ENCODE peak calls at places on chromosomes 4 and X, in seven cellular contexts. D is stomach, T is IMR-90, O is H1, L is sigmoid colon, S is right lobe of liver, G is breast epithelium. X is an unnamed sample.

GRCh38 chrX:20378291-20378920 is 111.7 kb upstream of the RPS6KA3 start:
- DNase-seq in L (no peak), S (no peak), T (peak; percentile 31), O (no peak), G (no peak), D (no peak), X (no peak)

GRCh38 chrX:64338296-64338695 is 57.0 kb downstream of the MTMR8 start:
- DNase-seq in G (no peak), L (no peak), T (no peak), S (no peak), D (no peak), O (no peak), X (no peak)

GRCh38 chrX:85611926-85612325 is 232.5 kb upstream of the POF1B start:
- DNase-seq in T (peak; percentile 22), O (no peak), L (no peak), D (no peak), G (no peak), S (no peak), X (no peak)

GRCh38 chrX:8033175-8033574 is 106.0 kb upstream of the PNPLA4 start:
- DNase-seq in L (no peak), O (no peak), G (no peak), T (no peak), D (no peak), S (no peak), X (no peak)

GRCh38 chrX:4263005-4263404 is 549.6 kb upstream of the PRKX start:
- DNase-seq in O (no peak), S (no peak), L (no peak), T (no peak), G (no peak), D (no peak), X (no peak)

GRCh38 chr4:41594439-41594838 is 56.5 kb downstream of the LIMCH1 start:
- DNase-seq in O (no peak), D (no peak), S (no peak), L (peak; percentile 78), G (no peak), T (no peak), X (no peak)

GRCh38 chr4:176782191-176782590 is 10.5 kb downstream of the VEGFC start:
- DNase-seq in O (no peak), D (no peak), S (no peak), L (no peak), G (no peak), T (no peak), X (no peak)

GRCh38 chr4:77699731-77700210 is 94.2 kb downstream of the CXCL13 start:
- DNase-seq in G (no peak), L (no peak), T (peak; percentile 93), S (no peak), O (no peak), D (no peak), X (no peak)

GRCh38 chrX:79081895-79082512 is 62.5 kb upstream of the GPR174 start:
- DNase-seq in O (no peak), G (no peak), L (no peak), S (no peak), T (peak; percentile 4), D (no peak), X (peak; percentile 13)

GRCh38 chr4:67558493-67558892 is at the start of gene STAP1:
- DNase-seq in T (no peak), D (no peak), O (no peak), L (no peak), G (no peak), S (no peak), X (no peak)

GRCh38 chrX:108199691-108200090 is 108.1 kb downstream of the ATG4A start:
- DNase-seq in S (no peak), T (peak; percentile 22), D (no peak), G (no peak), L (no peak), O (peak; percentile 50), X (no peak)

GRCh38 chr4:5912614-5913019 is 19.7 kb upstream of the CRMP1 start:
- DNase-seq in L (no peak), S (no peak), T (no peak), G (no peak), O (no peak), D (no peak), X (peak; percentile 31)

GRCh38 chrX:21926116-21926515 is 14.4 kb upstream of the SMS start:
- DNase-seq in G (no peak), D (no peak), L (no peak), O (no peak), S (no peak), T (peak; percentile 24), X (no peak)

GRCh38 chr4:40579983-40580382 is 49.7 kb downstream of the RBM47 start:
- DNase-seq in L (no peak), T (peak; percentile 91), D (no peak), S (no peak), G (no peak), O (no peak), X (no peak)

GRCh38 chr4:39083164-39083563 is 21.1 kb downstream of the KLHL5 start:
- DNase-seq in G (no peak), S (no peak), O (no peak), L (no peak), D (no peak), T (peak; percentile 34), X (no peak)

GRCh38 chr4:171538601-171539100 is 274.6 kb upstream of the GALNTL6 start:
- DNase-seq in O (no peak), D (no peak), T (no peak), S (no peak), L (no peak), G (no peak), X (no peak)

GRCh38 chr4:140296335-140296753 is 77.1 kb upstream of the SCOC start:
- DNase-seq in S (no peak), G (peak; percentile 58), T (peak; percentile 89), L (peak; percentile 91), D (peak; percentile 29), O (no peak), X (peak; percentile 85)

GRCh38 chr4:4640692-4641091 is 98.8 kb upstream of the STX18 start:
- DNase-seq in D (no peak), G (no peak), T (no peak), S (no peak), O (peak; percentile 58), L (no peak), X (no peak)

GRCh38 chrX:54181196-54181953 is 1.7 kb downstream of the FAM120C start:
- DNase-seq in T (peak; percentile 41), O (no peak), D (no peak), L (no peak), G (no peak), S (no peak), X (no peak)

GRCh38 chrX:70132877-70133302 is 357 bp upstream of the IGBP1 start:
- DNase-seq in G (no peak), D (no peak), L (no peak), O (no peak), T (peak; percentile 3), S (no peak), X (no peak)

GRCh38 chr4:74087481-74087880 is 11.5 kb downstream of the CXCL2 start:
- DNase-seq in D (no peak), T (no peak), O (no peak), S (no peak), G (no peak), L (no peak), X (no peak)

GRCh38 chr4:4686396-4686795 is 144.5 kb upstream of the STX18 start:
- DNase-seq in T (no peak), G (no peak), L (no peak), D (no peak), S (no peak), O (no peak), X (no peak)

DNA sequence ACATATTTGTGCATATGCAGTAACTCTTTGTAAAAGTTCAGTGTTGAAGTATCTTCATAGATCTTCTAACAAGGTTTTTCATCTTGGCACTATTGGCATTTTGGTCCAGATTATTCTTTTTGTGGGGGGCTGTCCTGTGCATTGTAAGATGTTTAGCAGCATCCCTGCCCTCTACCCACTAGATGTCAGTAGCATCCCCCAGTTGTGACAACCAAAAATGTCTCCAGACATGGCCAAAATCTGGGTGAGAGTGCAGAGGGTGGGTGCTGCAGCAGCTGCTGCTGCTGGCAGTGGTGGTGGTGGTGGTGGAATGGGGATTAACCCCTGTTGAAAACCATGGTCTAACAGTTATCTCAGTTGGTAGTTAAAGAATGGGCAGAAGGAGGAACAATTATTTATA is 370.0 kb downstream of the GPAT3 start:
- DNase-seq in G (no peak), T (no peak), S (no peak), D (no peak), L (no peak), O (peak; percentile 49), X (no peak)
- TF ChIP-seq CTCF in G (no peak), T (peak; percentile 7), S (no peak), D (no peak), L (no peak), O (peak; percentile 73), X (no peak)

GRCh38 chrX:46179748-46180147 is 365.5 kb downstream of the ZNF674 start:
- DNase-seq in S (no peak), G (no peak), D (no peak), T (no peak), O (no peak), L (no peak), X (no peak)

GRCh38 chrX:46185923-46186810 is 359.1 kb downstream of the ZNF674 start:
- DNase-seq in G (no peak), O (no peak), L (no peak), T (no peak), D (no peak), S (no peak), X (no peak)

GRCh38 chrX:46184749-46185148 is 360.5 kb downstream of the ZNF674 start:
- DNase-seq in O (no peak), G (no peak), T (no peak), L (no peak), D (no peak), S (no peak), X (no peak)

GRCh38 chrX:46178763-46179162 is 366.5 kb downstream of the ZNF674 start:
- DNase-seq in O (no peak), D (no peak), S (no peak), G (no peak), L (no peak), T (no peak), X (no peak)

DNA sequence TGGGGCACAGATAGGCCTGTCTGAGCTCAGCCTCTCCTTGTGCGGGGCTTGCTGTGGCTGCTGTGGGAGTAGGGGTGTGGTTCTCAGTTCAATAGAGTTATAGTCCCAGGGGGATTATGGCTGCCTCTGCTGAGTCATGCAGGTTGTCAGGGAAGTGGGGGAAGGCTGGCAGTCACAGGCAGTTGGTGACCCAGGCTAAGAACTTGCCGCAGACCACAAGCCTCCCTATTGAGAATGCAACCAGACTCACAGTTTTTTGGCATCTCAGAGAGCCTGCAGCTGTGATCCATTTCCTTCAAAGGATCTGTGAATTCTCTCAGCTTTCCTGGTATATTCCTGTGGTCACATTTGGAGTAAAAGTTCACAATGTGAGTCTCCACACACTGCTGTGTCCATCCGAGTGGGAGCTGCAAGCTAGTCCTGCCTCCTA is 364.9 kb downstream of the ZNF674 start:
- DNase-seq in O (no peak), D (no peak), L (no peak), T (peak; percentile 47), S (no peak), G (no peak), X (no peak)
- TF ChIP-seq POLR2A in O (no peak), D (no peak), L (no peak), T (no peak), S (no peak), G (no peak), X (no peak)

GRCh38 chr4:7052313-7052712 is 9.1 kb downstream of the TADA2B start:
- DNase-seq in O (no peak), S (no peak), L (no peak), T (no peak), G (no peak), D (no peak), X (no peak)
- TF ChIP-seq CTCF in O (no peak), S (no peak), L (no peak), T (no peak), G (no peak), D (no peak), X (no peak)

GRCh38 chrX:44542567-44543325 is at the start of gene FUNDC1:
- DNase-seq in G (peak; percentile 90), L (peak; percentile 96), S (peak; percentile 95), O (peak; percentile 89), D (peak; percentile 95), T (peak; percentile 91), X (peak; percentile 89)
- TF ChIP-seq POLR2A in G (peak; percentile 30), L (no peak), S (peak; percentile 65), O (peak; percentile 77), D (no peak), T (peak; percentile 43), X (no peak)

X was measured in lower leg skin.